ENCODE peak calls at places on chromosomes 3 and 15, in six cellular contexts. I, E, Q, U, K and N are unnamed samples.

GRCh38 chr3:53191836-53192480 is 30.9 kb downstream of the PRKCD start:
- DNase-seq in I (no peak), E (no peak), Q (no peak), U (no peak), K (no peak), N (no peak)

GRCh38 chr15:34693053-34693744 is 61.6 kb downstream of the GJD2 start:
- DNase-seq in I (no peak), E (peak), Q (no peak), U (no peak), K (peak), N (no peak)

GRCh38 chr3:15330031-15330596 is 2.3 kb downstream of the SH3BP5 start:
- DNase-seq in I (no peak), E (no peak), Q (no peak), U (no peak), K (peak), N (no peak)

GRCh38 chr3:72748659-72749058 is 99.6 kb downstream of the SHQ1 start:
- DNase-seq in I (no peak), E (no peak), Q (no peak), U (no peak), K (no peak), N (no peak)

GRCh38 chr3:129890891-129891290 is 2.6 kb downstream of the TMCC1 start:
- DNase-seq in I (no peak), E (no peak), Q (no peak), U (no peak), K (no peak), N (no peak)

GRCh38 chr15:87712211-87712610 is 544.3 kb downstream of the NTRK3 start:
- DNase-seq in I (no peak), E (no peak), Q (no peak), U (peak), K (no peak), N (no peak)

GRCh38 chr3:94249491-94250079 is 186.7 kb downstream of the NSUN3 start:
- DNase-seq in I (peak), E (peak), Q (peak), U (peak), K (peak), N (peak)

GRCh38 chr3:170171563-170171962 is 10.0 kb downstream of the PHC3 start:
- DNase-seq in I (no peak), E (no peak), Q (no peak), U (no peak), K (no peak), N (no peak)

GRCh38 chr15:51726302-51727073 is 11.0 kb downstream of the LYSMD2 start:
- DNase-seq in I (no peak), E (peak), Q (peak), U (peak), K (peak), N (no peak)

GRCh38 chr15:68201879-68202261 is 3.3 kb downstream of the CALML4 start:
- DNase-seq in I (no peak), E (no peak), Q (no peak), U (no peak), K (no peak), N (no peak)

GRCh38 chr3:178483704-178484103 is 52.5 kb upstream of the KCNMB2 start:
- DNase-seq in I (no peak), E (no peak), Q (no peak), U (no peak), K (no peak), N (no peak)

GRCh38 chr15:49428392-49429095 is 5.5 kb downstream of the FGF7 start:
- DNase-seq in I (no peak), E (no peak), Q (no peak), U (peak), K (peak), N (no peak)
- TF ChIP-seq CTCF in I (no peak), E (no peak), Q (no peak), U (no peak), K (no peak), N (no peak)

GRCh38 chr3:115913069-115913686 is 289.9 kb downstream of the GAP43 start:
- DNase-seq in I (no peak), E (no peak), Q (peak), U (no peak), K (peak), N (no peak)
- TF ChIP-seq CTCF in I (no peak), E (peak), Q (peak), U (peak), K (peak), N (no peak)

DNA sequence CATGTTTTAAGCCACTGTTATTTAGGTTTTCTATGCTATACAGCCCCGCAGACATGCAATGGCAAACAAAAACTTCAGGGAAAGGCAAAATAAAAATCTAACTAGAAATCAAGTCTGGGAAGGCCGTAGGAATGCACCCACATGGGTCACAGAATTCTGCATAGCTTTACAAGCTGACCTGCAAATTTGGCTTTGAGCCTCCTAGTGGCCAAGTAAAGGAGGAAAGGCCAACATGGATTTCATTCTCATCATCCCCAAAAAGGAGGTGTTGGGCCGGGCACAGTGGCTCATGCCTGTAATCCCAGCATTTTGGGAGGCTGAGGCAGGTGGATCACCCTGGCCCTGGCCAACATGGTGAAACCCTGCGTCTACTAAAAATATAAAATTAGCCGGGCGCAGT is 124.3 kb downstream of the FBLN2 start:
- DNase-seq in I (no peak), E (no peak), Q (peak), U (no peak), K (peak), N (no peak)
- TF ChIP-seq CTCF in I (no peak), E (peak), Q (peak), U (peak), K (peak), N (no peak)

DNA sequence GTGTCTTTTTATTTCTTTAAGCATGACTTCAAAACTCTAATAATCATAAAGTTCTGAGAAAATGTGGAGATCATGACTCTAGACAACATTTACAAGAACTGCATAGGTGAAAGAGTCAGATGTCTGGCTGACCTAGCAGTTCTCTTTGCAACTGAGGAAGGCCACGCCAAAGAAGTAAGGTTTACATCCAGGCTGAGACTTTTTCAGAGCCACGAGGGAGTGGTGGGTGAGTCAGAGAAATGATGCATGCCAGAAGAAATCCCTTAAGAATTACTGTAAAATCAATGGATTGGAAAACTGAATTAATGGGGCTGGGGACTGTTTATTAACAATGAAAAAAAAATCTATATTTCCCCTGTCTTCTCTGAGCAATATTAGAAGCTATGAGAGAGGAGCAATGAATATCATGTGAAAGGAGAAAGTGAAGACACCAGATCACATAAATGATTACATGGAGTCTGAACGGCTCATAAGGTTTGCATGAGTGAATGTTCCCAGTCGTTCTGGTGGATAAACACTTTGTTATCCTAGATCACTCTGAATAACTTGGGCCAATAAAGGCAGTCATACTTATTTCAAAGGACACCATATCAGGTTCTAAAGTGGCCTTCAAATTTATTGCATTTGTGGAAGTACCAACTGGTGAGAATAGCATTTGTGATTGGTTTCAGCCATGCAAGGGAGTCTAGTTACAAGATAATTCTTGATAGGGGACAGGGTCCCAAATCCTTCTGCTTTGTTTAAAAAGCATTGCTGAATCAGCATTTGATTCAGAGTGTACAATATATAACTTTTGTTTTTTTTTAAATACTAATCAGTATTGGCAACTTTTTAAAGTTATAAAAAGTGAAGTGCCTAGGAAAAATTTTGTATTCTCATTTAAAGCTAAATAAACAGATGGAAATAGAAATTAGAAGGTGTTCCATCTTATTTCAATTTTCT is 75.7 kb upstream of the SLC25A26 start:
- DNase-seq in I (no peak), E (no peak), Q (no peak), U (no peak), K (peak), N (no peak)
- TF ChIP-seq CTCF in I (no peak), E (no peak), Q (no peak), U (no peak), K (no peak), N (no peak)

GRCh38 chr15:79853492-79854328 is 43.1 kb downstream of the MTHFS start:
- DNase-seq in I (peak), E (peak), Q (peak), U (peak), K (peak), N (peak)

GRCh38 chr15:79846539-79846938 is 50.3 kb downstream of the MTHFS start:
- DNase-seq in I (no peak), E (no peak), Q (no peak), U (no peak), K (no peak), N (no peak)

GRCh38 chr15:79844221-79844620 is 52.6 kb downstream of the MTHFS start:
- DNase-seq in I (no peak), E (no peak), Q (no peak), U (no peak), K (no peak), N (no peak)

GRCh38 chr15:79849789-79850188 is 47.0 kb downstream of the MTHFS start:
- DNase-seq in I (no peak), E (peak), Q (peak), U (peak), K (peak), N (no peak)
- TF ChIP-seq CTCF in I (peak), E (peak), Q (peak), U (peak), K (peak), N (no peak)

DNA sequence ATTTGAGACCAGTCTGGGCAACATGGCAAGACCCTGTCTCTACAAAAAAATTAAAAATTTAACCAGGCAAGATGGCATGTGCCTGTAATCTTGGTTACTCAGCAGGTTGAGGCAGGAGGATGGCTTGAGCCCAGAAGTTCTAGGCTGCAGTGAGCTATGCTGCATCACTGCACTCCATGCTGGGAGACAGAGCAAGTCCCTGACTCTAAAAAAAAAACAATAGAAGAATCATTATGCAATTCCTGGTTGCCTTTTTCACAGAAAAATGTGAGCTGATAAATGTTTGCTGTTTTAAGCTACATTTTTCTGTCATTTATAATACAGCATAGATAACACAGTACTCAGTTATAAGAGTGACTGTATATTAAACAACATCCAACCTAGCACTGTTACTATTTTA is 148.8 kb downstream of the SCAPER start:
- DNase-seq in I (no peak), E (no peak), Q (no peak), U (no peak), K (peak), N (no peak)
- TF ChIP-seq CTCF in I (no peak), E (no peak), Q (no peak), U (no peak), K (no peak), N (no peak)